ENCODE peak calls at places on chromosomes 11 and 22, in eight cellular contexts. G is endodermal cell; H is nephron progenitor cell; D is CD8-positive, alpha-beta T cell; E is fibroblast of pulmonary artery; R is thoracic aorta; T is GM20000; L is Peyer's patch. J is an unnamed sample.

GRCh38 chr11:34052608-34053160 is 1.2 kb downstream of the CAPRIN1 start:
- DNase-seq in T (no peak), H (peak; percentile 20), G (peak; percentile 67), L (peak; percentile 63), D (peak; percentile 26), E (no peak), R (no peak), J (peak; percentile 22)

GRCh38 chr11:95451682-95452081 is 220.7 kb upstream of the SESN3 start:
- DNase-seq in T (no peak), G (no peak), R (no peak), H (no peak), D (no peak), E (peak; percentile 86), L (no peak), J (no peak)

GRCh38 chr11:120590472-120590871 is 78.9 kb downstream of the GRIK4 start:
- DNase-seq in L (no peak), R (no peak), H (no peak), D (no peak), T (no peak), G (no peak), E (no peak), J (no peak)

GRCh38 chr22:27129266-27129665 is 471.9 kb downstream of the MIAT start:
- DNase-seq in L (no peak), H (no peak), R (no peak), E (peak; percentile 85), G (no peak), D (no peak), T (no peak), J (no peak)

GRCh38 chr11:75233688-75234295 is 6.8 kb upstream of the TPBGL start:
- DNase-seq in D (no peak), E (peak; percentile 81), R (no peak), T (no peak), G (peak; percentile 92), H (peak; percentile 82), L (no peak), J (peak; percentile 68)

GRCh38 chr11:61699737-61700160 is 19.6 kb downstream of the DAGLA start:
- DNase-seq in D (no peak), T (no peak), H (no peak), E (no peak), L (peak; percentile 80), R (no peak), G (no peak), J (no peak)

GRCh38 chr22:39727541-39727940 is 157.0 kb downstream of the CACNA1I start:
- DNase-seq in H (no peak), L (peak; percentile 51), E (no peak), G (peak; percentile 47), R (no peak), D (no peak), T (no peak), J (no peak)

GRCh38 chr11:65471410-65471762 is 27.5 kb upstream of the MALAT1 start:
- DNase-seq in T (no peak), L (peak; percentile 76), G (peak; percentile 87), R (peak; percentile 56), D (no peak), E (peak; percentile 85), H (no peak), J (no peak)

GRCh38 chr11:60118333-60118732 is 29.9 kb downstream of the MS4A2 start:
- DNase-seq in G (no peak), L (no peak), E (no peak), R (no peak), D (no peak), H (no peak), T (peak; percentile 25), J (no peak)

GRCh38 chr22:36028646-36029405 is at the start of gene RBFOX2:
- DNase-seq in R (peak; percentile 93), L (peak; percentile 99), E (peak; percentile 95), G (peak; percentile 100), T (peak; percentile 87), D (peak; percentile 50), H (peak; percentile 99), J (peak; percentile 96)

GRCh38 chr11:44661311-44661717 is 65.4 kb upstream of the TSPAN18 start:
- DNase-seq in G (no peak), H (no peak), T (peak; percentile 8), R (no peak), L (no peak), E (no peak), D (no peak), J (no peak)

GRCh38 chr11:119448380-119448779 is 25.4 kb upstream of the THY1 start:
- DNase-seq in L (no peak), G (no peak), H (no peak), D (no peak), E (no peak), T (no peak), R (no peak), J (no peak)

GRCh38 chr11:46047520-46047919 is 73.7 kb downstream of the PHF21A start:
- DNase-seq in R (no peak), D (no peak), T (no peak), H (no peak), E (peak; percentile 46), L (no peak), G (no peak), J (no peak)

GRCh38 chr11:30560345-30561106 is 25.6 kb downstream of the MPPED2 start:
- DNase-seq in E (no peak), T (no peak), G (no peak), H (no peak), R (no peak), L (no peak), D (no peak), J (no peak)

GRCh38 chr11:68574308-68574707 is 110.0 kb upstream of the GAL start:
- DNase-seq in G (no peak), T (no peak), R (no peak), L (no peak), H (no peak), D (no peak), E (peak; percentile 55), J (no peak)

GRCh38 chr11:1372660-1373059 is 17.1 kb upstream of the BRSK2 start:
- DNase-seq in L (no peak), D (no peak), G (no peak), E (no peak), R (no peak), H (no peak), T (no peak), J (no peak)

GRCh38 chr22:16914006-16914405 is 88.8 kb upstream of the XKR3 start:
- DNase-seq in G (no peak), R (no peak), H (no peak), D (no peak), L (no peak), E (no peak), T (no peak), J (no peak)

DNA sequence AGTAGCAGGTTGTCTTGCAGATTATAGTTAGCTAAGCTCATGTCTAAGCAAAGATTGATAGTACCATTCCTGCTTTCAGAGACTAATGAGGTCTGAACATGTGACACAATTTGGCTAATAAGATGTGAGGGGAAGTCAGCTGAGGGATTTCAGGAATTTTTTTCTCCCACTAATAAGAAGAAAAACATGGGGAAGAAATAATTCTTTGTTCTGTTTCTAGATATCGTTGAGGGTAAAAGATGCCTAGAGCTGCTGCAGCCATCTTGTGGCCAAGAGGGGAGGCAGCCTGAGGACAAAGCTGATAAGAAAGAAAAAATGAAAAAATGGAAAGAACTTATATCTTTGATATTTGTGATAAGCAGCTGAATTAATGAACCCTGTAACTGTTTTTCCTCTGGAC is 1334.4 kb downstream of the LRRC4C start:
- DNase-seq in E (no peak), G (peak; percentile 47), H (no peak), T (no peak), R (no peak), L (no peak), D (no peak), J (no peak)
- TF ChIP-seq CTCF in E (no peak), G (peak; percentile 79), H (peak; percentile 44), T (no peak), R (no peak), L (no peak), D (no peak), J (peak; percentile 60)

GRCh38 chr11:87286338-87286737 is 248.6 kb downstream of the TMEM135 start:
- DNase-seq in R (no peak), T (no peak), H (no peak), G (no peak), D (no peak), L (no peak), E (no peak), J (no peak)

GRCh38 chr11:87280143-87280542 is 242.4 kb downstream of the TMEM135 start:
- DNase-seq in G (no peak), D (no peak), E (no peak), T (no peak), L (no peak), R (no peak), H (no peak), J (no peak)

GRCh38 chr11:87284306-87284705 is 246.6 kb downstream of the TMEM135 start:
- DNase-seq in T (no peak), H (no peak), R (no peak), E (no peak), D (no peak), L (no peak), G (no peak), J (no peak)

GRCh38 chr11:87281496-87281895 is 243.8 kb downstream of the TMEM135 start:
- DNase-seq in L (no peak), E (peak; percentile 91), H (no peak), T (no peak), G (no peak), R (no peak), D (no peak), J (no peak)
- TF ChIP-seq CTCF in L (no peak), E (peak; percentile 41), H (no peak), T (no peak), G (no peak), R (no peak), D (no peak), J (no peak)

DNA sequence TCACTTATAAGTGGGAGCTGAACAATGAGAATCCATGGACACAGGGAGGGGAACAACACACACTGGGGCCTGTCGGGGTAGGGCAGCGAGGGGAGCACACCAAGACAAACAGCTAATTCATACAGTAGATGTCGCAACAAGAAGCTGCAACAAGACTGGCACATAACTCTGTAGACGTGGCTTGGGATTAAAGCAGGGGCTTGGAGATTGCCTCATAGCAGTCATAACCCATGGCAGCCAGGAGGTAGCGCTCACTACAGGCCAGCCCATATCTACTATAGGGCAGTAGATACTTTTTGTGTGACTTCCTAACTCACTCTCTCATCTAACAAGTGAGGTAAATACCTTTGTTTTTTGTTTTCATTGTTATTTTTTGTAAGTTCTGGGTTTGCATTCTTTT is 1.7 kb upstream of the OR9G4 start:
- DNase-seq in T (no peak), H (no peak), L (no peak), E (no peak), R (no peak), G (peak; percentile 54), D (no peak), J (no peak)
- TF ChIP-seq CTCF in T (no peak), H (no peak), L (no peak), E (no peak), R (no peak), G (peak; percentile 50), D (no peak), J (no peak)

GRCh38 chr11:42065199-42065598 is 605.7 kb upstream of the LRRC4C start:
- DNase-seq in T (no peak), G (no peak), H (no peak), L (no peak), D (no peak), E (no peak), R (no peak), J (no peak)

DNA sequence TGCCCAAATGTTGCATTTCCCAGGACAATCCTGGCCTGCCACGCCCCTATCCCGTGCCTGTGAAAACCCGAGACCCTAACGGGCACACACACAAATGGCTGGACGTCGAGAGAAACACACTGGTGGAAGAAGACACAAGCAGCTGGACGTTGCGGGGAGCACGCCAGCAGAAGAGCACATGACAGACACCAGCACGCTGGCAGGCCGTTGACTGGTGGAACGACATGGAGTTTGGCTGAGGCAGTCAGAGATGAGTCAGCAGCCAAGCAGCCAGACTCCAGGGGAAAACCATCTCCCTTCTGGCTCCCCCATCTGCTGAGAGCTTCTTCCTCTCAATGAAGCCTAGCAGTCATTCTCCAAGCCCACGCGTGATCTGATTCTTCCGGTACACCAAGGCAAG is 606.7 kb upstream of the LRRC4C start:
- DNase-seq in T (no peak), G (peak; percentile 49), R (no peak), E (peak; percentile 28), H (no peak), L (no peak), D (no peak), J (no peak)
- TF ChIP-seq CTCF in T (no peak), G (no peak), R (no peak), E (no peak), H (no peak), L (no peak), D (no peak), J (no peak)

J was measured in neural crest cell.